ENCODE peak calls at places on chromosome 9, in ten cellular contexts. C, A, V, E, H, F, L, I, Y and Q are unnamed samples.

GRCh38 chr9:17422994-17423680 is 155.7 kb upstream of the SH3GL2 start:
- DNase-seq in C (no peak), A (no peak), V (no peak), E (no peak), H (no peak), F (peak; percentile 61), L (peak; percentile 36), I (no peak), Y (no peak), Q (no peak)

GRCh38 chr9:108665856-108666784 is 189.7 kb downstream of the ACTL7B start:
- DNase-seq in C (no peak), A (no peak), V (no peak), E (no peak), H (no peak), F (no peak), L (peak; percentile 2), I (no peak), Y (no peak), Q (no peak)

GRCh38 chr9:742914-743594 is 98.4 kb upstream of the DMRT1 start:
- DNase-seq in C (no peak), A (no peak), V (no peak), E (no peak), H (no peak), F (no peak), L (no peak), I (no peak), Y (no peak), Q (no peak)

GRCh38 chr9:2741441-2742158 is 24.3 kb downstream of the KCNV2 start:
- DNase-seq in C (no peak), A (peak; percentile 34), V (no peak), E (no peak), H (no peak), F (no peak), L (no peak), I (no peak), Y (no peak), Q (peak; percentile 87)

GRCh38 chr9:135254176-135255032 is 166.9 kb downstream of the OLFM1 start:
- DNase-seq in C (no peak), A (no peak), V (no peak), E (no peak), H (no peak), F (peak; percentile 8), L (no peak), I (no peak), Y (no peak), Q (no peak)

GRCh38 chr9:23120630-23121029 is 674.0 kb downstream of the DMRTA1 start:
- DNase-seq in C (no peak), A (no peak), V (no peak), E (no peak), H (no peak), F (no peak), L (no peak), I (no peak), Y (no peak), Q (no peak)

GRCh38 chr9:98570055-98570454 is 138.7 kb downstream of the GABBR2 start:
- DNase-seq in C (no peak), A (no peak), V (no peak), E (no peak), H (no peak), F (no peak), L (no peak), I (no peak), Y (no peak), Q (no peak)

GRCh38 chr9:13728917-13729811 is 449.7 kb upstream of the MPDZ start:
- DNase-seq in C (no peak), A (no peak), V (peak; percentile 73), E (no peak), H (no peak), F (no peak), L (peak; percentile 29), I (no peak), Y (no peak), Q (no peak)

GRCh38 chr9:77569335-77569734 is 78.8 kb downstream of the GNA14 start:
- DNase-seq in C (no peak), A (no peak), V (no peak), E (no peak), H (no peak), F (no peak), L (no peak), I (no peak), Y (no peak), Q (no peak)

GRCh38 chr9:33164138-33164809 is 2.9 kb downstream of the B4GALT1 start:
- DNase-seq in C (no peak), A (no peak), V (no peak), E (no peak), H (no peak), F (no peak), L (no peak), I (no peak), Y (no peak), Q (no peak)

GRCh38 chr9:34603610-34604231 is 8.2 kb downstream of the RPP25L start:
- DNase-seq in C (peak; percentile 88), A (peak; percentile 73), V (peak; percentile 31), E (peak; percentile 85), H (peak; percentile 83), F (peak; percentile 79), L (peak; percentile 63), I (peak; percentile 78), Y (peak; percentile 25), Q (peak; percentile 97)

GRCh38 chr9:5976668-5977397 is 38.6 kb downstream of the RANBP6 start:
- DNase-seq in C (no peak), A (no peak), V (no peak), E (no peak), H (no peak), F (no peak), L (peak; percentile 4), I (no peak), Y (no peak), Q (no peak)

GRCh38 chr9:132946216-132946615 is 1.8 kb upstream of the TSC1 start:
- DNase-seq in C (no peak), A (no peak), V (no peak), E (no peak), H (no peak), F (no peak), L (no peak), I (no peak), Y (no peak), Q (no peak)

DNA sequence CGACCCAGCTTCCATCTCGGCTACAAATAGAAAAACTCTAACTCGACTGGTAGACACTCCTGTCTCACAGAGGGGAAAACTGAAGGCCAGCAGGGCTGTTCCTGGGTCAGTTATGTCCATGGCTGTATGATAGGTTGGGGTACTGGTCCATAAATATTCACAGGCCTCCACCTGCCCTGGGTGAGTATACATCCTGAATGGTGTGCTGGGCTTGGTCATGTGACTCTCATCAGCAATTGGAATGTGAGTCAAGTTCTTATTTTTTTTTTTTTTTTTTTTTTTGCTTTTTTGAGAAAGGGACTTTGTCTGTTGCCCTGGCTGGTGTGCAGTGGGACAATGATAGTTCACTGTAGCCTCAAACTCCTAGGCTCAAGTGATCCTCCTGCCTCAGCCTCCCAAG is 58.3 kb upstream of the NEK6 start:
- DNase-seq in C (no peak), A (no peak), V (no peak), E (no peak), H (no peak), F (no peak), L (no peak), I (no peak), Y (no peak), Q (no peak)
- H3K4me1 ChIP-seq in C (no peaks in the 10 kb centered on the region), A (no peaks in the 10 kb centered on the region), V (no peaks in the 10 kb centered on the region), E (no peaks in the 10 kb centered on the region), H (no peaks in the 10 kb centered on the region), F (no peaks in the 10 kb centered on the region), L (no peaks in the 10 kb centered on the region), I (no peaks in the 10 kb centered on the region), Y (peaks cover 6% of the 10 kb centered on the region), Q (no peaks in the 10 kb centered on the region)

GRCh38 chr9:69173497-69173890 is 583 bp upstream of the TJP2 start:
- DNase-seq in C (no peak), A (no peak), V (no peak), E (no peak), H (no peak), F (no peak), L (no peak), I (no peak), Y (no peak), Q (no peak)

GRCh38 chr9:69176446-69177135 is 2.5 kb downstream of the TJP2 start:
- DNase-seq in C (no peak), A (no peak), V (no peak), E (no peak), H (no peak), F (no peak), L (no peak), I (no peak), Y (no peak), Q (no peak)

GRCh38 chr9:69173891-69174644 is at the start of gene TJP2:
- DNase-seq in C (peak; percentile 87), A (peak; percentile 74), V (peak; percentile 66), E (peak; percentile 60), H (peak; percentile 65), F (peak; percentile 91), L (peak; percentile 75), I (peak; percentile 41), Y (peak; percentile 75), Q (peak; percentile 85)

GRCh38 chr9:69175488-69175872 is 1.4 kb downstream of the TJP2 start:
- DNase-seq in C (no peak), A (no peak), V (peak; percentile 40), E (no peak), H (no peak), F (no peak), L (no peak), I (no peak), Y (no peak), Q (no peak)

GRCh38 chr9:69174645-69175487 is 789 bp downstream of the TJP2 start:
- DNase-seq in C (peak; percentile 62), A (peak; percentile 57), V (peak; percentile 99), E (peak; percentile 55), H (no peak), F (peak; percentile 64), L (peak; percentile 98), I (no peak), Y (peak; percentile 84), Q (no peak)
- H3K27ac ChIP-seq in C (peak overlapping the region; percentile 90), A (peak overlapping the region; percentile 72), V (peak overlapping the region; percentile 95), E (no peak overlapping the region), H (peak overlapping the region; percentile 73), F (peak overlapping the region; percentile 91), L (peak overlapping the region; percentile 23), I (peak overlapping the region; percentile 87), Y (peak overlapping the region; percentile 94), Q (no peak overlapping the region)

GRCh38 chr9:120423812-120424211 is 156.2 kb downstream of the CDK5RAP2 start:
- DNase-seq in C (no peak), A (no peak), V (no peak), E (no peak), H (no peak), F (no peak), L (no peak), I (no peak), Y (no peak), Q (no peak)

GRCh38 chr9:120418315-120418714 is 161.7 kb downstream of the CDK5RAP2 start:
- DNase-seq in C (no peak), A (no peak), V (no peak), E (no peak), H (no peak), F (no peak), L (no peak), I (no peak), Y (no peak), Q (no peak)

GRCh38 chr9:120424248-120424647 is 155.7 kb downstream of the CDK5RAP2 start:
- DNase-seq in C (no peak), A (no peak), V (no peak), E (no peak), H (no peak), F (no peak), L (no peak), I (no peak), Y (no peak), Q (no peak)
- H3K9me3 ChIP-seq in C (no peaks in the 10 kb centered on the region), A (no peaks in the 10 kb centered on the region), V (no peaks in the 10 kb centered on the region), E (no peaks in the 10 kb centered on the region), H (no peaks in the 10 kb centered on the region), F (no peaks in the 10 kb centered on the region), L (no peaks in the 10 kb centered on the region), I (no peaks in the 10 kb centered on the region), Y (no peaks in the 10 kb centered on the region), Q (no peaks in the 10 kb centered on the region)

GRCh38 chr9:88319936-88320747 is 68.1 kb upstream of the SPIN1 start:
- DNase-seq in C (no peak), A (no peak), V (no peak), E (no peak), H (no peak), F (no peak), L (peak; percentile 46), I (no peak), Y (peak; percentile 73), Q (no peak)
- H3K4me1 ChIP-seq in C (no peaks in the 10 kb centered on the region), A (no peaks in the 10 kb centered on the region), V (no peaks in the 10 kb centered on the region), E (no peaks in the 10 kb centered on the region), H (no peaks in the 10 kb centered on the region), F (no peaks in the 10 kb centered on the region), L (peaks cover 6% of the 10 kb centered on the region), I (no peaks in the 10 kb centered on the region), Y (peaks cover 37% of the 10 kb centered on the region), Q (no peaks in the 10 kb centered on the region)